ENCODE peak calls at places on chromosome 22, in four cellular contexts. Y is K562, P is H1, C is HCT116. N is an unnamed sample.

GRCh38 chr22:47155131-47155885 is 392.9 kb downstream of the TBC1D22A start:
- DNase-seq in Y (no peak), P (no peak), C (no peak), N (no peak)

GRCh38 chr22:39176067-39176621 is 23.7 kb upstream of the CBX7 start:
- DNase-seq in Y (no peak), P (peak), C (no peak), N (peak)

GRCh38 chr22:44181033-44181911 is 547 bp downstream of the PARVG start:
- DNase-seq in Y (no peak), P (no peak), C (no peak), N (no peak)

GRCh38 chr22:50059185-50059880 is 1.2 kb upstream of the TTLL8 start:
- DNase-seq in Y (peak), P (no peak), C (no peak), N (peak)

GRCh38 chr22:20267441-20268288 is 453 bp downstream of the RTN4R start:
- DNase-seq in Y (peak), P (peak), C (no peak), N (peak)

GRCh38 chr22:50612715-50613221 is 12.2 kb downstream of the MAPK8IP2 start:
- DNase-seq in Y (peak), P (peak), C (no peak), N (no peak)

GRCh38 chr22:48741540-48741939 is 1086.1 kb downstream of the BRD1 start:
- DNase-seq in Y (no peak), P (peak), C (no peak), N (no peak)

GRCh38 chr22:24703101-24703500 is 71.4 kb downstream of the PIWIL3 start:
- DNase-seq in Y (peak), P (peak), C (no peak), N (no peak)

GRCh38 chr22:17285661-17286060 is 66.4 kb upstream of the ADA2 start:
- DNase-seq in Y (no peak), P (no peak), C (no peak), N (no peak)

GRCh38 chr22:40022536-40023225 is 27.9 kb downstream of the FAM83F start:
- DNase-seq in Y (no peak), P (no peak), C (no peak), N (no peak)

GRCh38 chr22:37999640-38000272 is 15.4 kb upstream of the SOX10 start:
- DNase-seq in Y (peak), P (no peak), C (peak), N (no peak)

GRCh38 chr22:40678493-40679248 is 613 bp upstream of the MCHR1 start:
- DNase-seq in Y (no peak), P (no peak), C (no peak), N (no peak)

GRCh38 chr22:19903031-19903430 is 38.5 kb upstream of the COMT start:
- DNase-seq in Y (no peak), P (no peak), C (no peak), N (no peak)

GRCh38 chr22:33723915-33724314 is 196.4 kb downstream of the LARGE1 start:
- DNase-seq in Y (no peak), P (no peak), C (no peak), N (no peak)

GRCh38 chr22:36900880-36901279 is 12.5 kb upstream of the CSF2RB start:
- DNase-seq in Y (no peak), P (peak), C (no peak), N (no peak)

GRCh38 chr22:36940676-36941075 is 27.2 kb downstream of the CSF2RB start:
- DNase-seq in Y (peak), P (no peak), C (no peak), N (no peak)

GRCh38 chr22:22110548-22111266 is 128.1 kb upstream of the TOP3B start:
- DNase-seq in Y (peak), P (peak), C (peak), N (peak)

GRCh38 chr22:24326266-24326665 is 55.6 kb downstream of the SPECC1L start:
- DNase-seq in Y (no peak), P (no peak), C (no peak), N (no peak)

GRCh38 chr22:20583471-20583922 is 76.1 kb downstream of the MED15 start:
- DNase-seq in Y (peak), P (peak), C (no peak), N (peak)

GRCh38 chr22:32097018-32097417 is 54.0 kb downstream of the SLC5A1 start:
- DNase-seq in Y (no peak), P (no peak), C (no peak), N (no peak)
- TF ChIP-seq JUND in Y (no peak), P (no peak), C (no peak), N (no peak)

DNA sequence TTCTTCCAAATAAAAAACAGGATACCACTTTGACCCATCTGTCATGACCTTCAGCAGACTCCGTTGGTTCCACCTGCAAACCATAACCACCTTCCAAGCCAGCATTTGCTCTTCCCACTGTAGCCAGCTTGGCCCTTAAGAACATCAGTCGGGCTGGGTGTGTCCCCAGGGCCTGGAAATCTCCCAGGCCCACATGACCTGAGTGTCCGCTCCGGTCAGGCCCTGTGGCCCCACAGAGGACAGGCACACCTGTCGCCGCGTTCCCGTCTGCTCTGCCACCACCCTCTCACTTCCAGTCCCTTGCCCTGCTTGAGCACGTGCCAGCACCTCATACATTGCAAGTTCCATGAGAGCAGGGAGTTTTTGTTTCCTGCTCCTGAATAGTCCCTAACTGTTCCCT is 65.7 kb upstream of the PITPNB start:
- DNase-seq in Y (no peak), P (peak), C (no peak), N (no peak)
- TF ChIP-seq JUND in Y (no peak), P (no peak), C (no peak), N (no peak)

DNA sequence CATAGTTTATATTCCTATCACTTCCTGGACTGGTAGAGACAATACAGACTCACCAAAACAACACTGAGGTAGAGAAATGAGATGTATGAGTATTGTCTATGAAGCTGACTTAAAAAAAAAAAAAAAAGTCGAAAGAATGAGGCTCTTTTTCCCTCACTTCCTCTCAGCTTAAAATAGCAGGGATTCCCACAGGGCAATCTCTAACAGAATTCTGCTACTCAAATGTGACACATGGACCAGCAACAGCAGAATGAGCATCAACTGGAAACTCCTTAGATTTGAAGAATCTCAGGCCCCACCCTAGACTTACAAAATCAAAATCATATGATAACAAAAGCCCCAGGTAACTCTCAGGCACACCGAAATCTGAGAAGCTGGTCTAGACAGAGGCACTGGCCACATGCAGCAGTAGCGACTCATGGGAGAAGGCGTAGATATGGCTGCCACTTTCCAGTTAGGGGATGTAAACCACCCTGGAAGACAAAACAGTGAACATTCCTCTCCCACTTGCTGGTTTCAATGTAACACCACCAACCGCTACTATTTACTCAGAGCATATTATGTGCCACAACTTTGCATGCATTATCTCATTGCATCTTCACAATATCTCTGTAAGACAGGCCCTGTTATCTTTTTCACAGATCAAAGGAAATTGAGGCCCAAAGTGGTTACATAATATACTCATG is 128.0 kb downstream of the RBFOX2 start:
- DNase-seq in Y (no peak), P (no peak), C (peak), N (no peak)
- TF ChIP-seq JUND in Y (no peak), P (no peak), C (no peak), N (no peak)

GRCh38 chr22:29470159-29470855 is 9.7 kb upstream of the NEFH start:
- DNase-seq in Y (peak), P (peak), C (peak), N (peak)
- TF ChIP-seq JUND in Y (peak), P (peak), C (no peak), N (no peak)

DNA sequence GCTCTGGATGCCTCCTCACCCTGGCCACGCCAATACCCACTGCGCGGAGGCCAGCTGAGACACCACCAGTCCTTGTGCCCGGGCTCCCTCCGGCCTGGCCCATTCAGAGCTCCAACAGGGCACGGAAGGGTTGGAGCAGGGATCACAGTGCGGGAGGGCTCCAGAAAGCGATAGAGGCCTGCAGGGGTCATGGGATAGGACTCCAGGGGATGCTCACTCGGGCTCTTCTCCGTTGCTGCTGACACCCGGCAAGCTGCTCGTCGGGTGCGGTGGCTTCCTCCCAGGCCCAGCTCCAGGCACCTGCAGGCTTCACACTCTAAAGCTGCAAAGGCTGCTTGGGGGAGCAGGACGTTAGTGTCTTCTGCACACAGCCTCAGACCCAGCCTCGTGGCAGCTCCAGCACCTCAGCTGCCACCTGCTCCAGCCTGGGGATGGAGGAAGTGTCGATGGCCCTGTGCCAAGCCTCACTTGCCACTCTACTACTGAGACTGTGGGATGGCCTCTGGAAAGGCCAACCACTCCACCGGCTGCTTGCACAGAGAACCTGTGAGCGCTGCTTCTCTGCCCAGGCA is 10.6 kb downstream of the WNT7B start:
- DNase-seq in Y (no peak), P (no peak), C (no peak), N (peak)
- TF ChIP-seq JUND in Y (no peak), P (no peak), C (no peak), N (no peak)

DNA sequence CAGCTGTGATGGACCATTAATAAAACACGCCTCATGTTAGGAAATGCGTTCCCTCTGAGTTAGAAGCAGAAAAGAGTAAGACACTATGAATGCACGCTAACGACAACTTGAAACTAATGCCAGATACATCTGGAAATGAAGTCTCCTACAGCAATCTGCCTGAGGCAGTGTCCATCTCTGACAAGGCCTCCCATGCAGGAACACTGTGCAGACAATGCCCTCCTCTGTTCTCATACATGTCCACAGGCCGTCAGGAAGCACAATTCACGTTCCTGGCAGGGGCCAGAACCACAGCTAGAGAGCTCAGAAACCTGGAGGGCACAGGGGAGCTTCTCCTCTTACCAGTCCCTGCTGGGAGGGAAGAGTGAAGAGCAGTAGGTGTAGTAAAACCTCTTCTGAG is 41.3 kb upstream of the CYP2D6 start:
- DNase-seq in Y (no peak), P (no peak), C (no peak), N (no peak)
- TF ChIP-seq JUND in Y (no peak), P (no peak), C (no peak), N (no peak)